ENCODE peak calls at places on chromosomes 1 and 21, in eight cellular contexts. N is mammary epithelial cell; T is CD8-positive, alpha-beta memory T cell; C is heart left ventricle; P is aorta; G is transverse colon; M is body of pancreas; E is K562. Q is an unnamed sample.

GRCh38 chr1:172107261-172107820 is 266.0 kb downstream of the DNM3 start:
- DNase-seq in N (no peak), T (no peak), C (no peak), P (no peak), G (no peak), M (no peak), E (no peak), Q (no peak)

GRCh38 chr1:228842094-228842775 is 107.0 kb downstream of the RHOU start:
- DNase-seq in N (peak; percentile 61), T (no peak), C (peak; percentile 58), P (no peak), G (no peak), M (peak; percentile 88), E (peak; percentile 33), Q (peak; percentile 76)

GRCh38 chr1:65267291-65268087 is 41.9 kb upstream of the DNAJC6 start:
- DNase-seq in N (no peak), T (no peak), C (no peak), P (no peak), G (no peak), M (no peak), E (peak; percentile 60), Q (no peak)

GRCh38 chr1:100219879-100220278 is 29.8 kb downstream of the DBT start:
- DNase-seq in N (no peak), T (no peak), C (no peak), P (no peak), G (no peak), M (no peak), E (peak; percentile 9), Q (peak; percentile 4)

GRCh38 chr1:26349196-26349885 is 4.6 kb downstream of the CRYBG2 start:
- DNase-seq in N (peak; percentile 67), T (no peak), C (no peak), P (no peak), G (no peak), M (no peak), E (no peak), Q (no peak)

GRCh38 chr1:22500476-22500875 is 48.8 kb downstream of the ZBTB40 start:
- DNase-seq in N (peak; percentile 67), T (no peak), C (peak; percentile 41), P (no peak), G (peak; percentile 20), M (peak; percentile 75), E (no peak), Q (peak; percentile 65)

GRCh38 chr1:83900530-83900929 is 98.4 kb downstream of the TTLL7 start:
- DNase-seq in N (peak; percentile 78), T (no peak), C (no peak), P (no peak), G (no peak), M (no peak), E (no peak), Q (no peak)

GRCh38 chr1:72137665-72138064 is 144.7 kb downstream of the NEGR1 start:
- DNase-seq in N (no peak), T (no peak), C (no peak), P (no peak), G (no peak), M (no peak), E (no peak), Q (no peak)

GRCh38 chr1:178962853-178963810 is 62.6 kb upstream of the FAM20B start:
- DNase-seq in N (no peak), T (no peak), C (no peak), P (no peak), G (no peak), M (no peak), E (no peak), Q (no peak)

GRCh38 chr21:42314616-42315295 is 453 bp downstream of the TFF3 start:
- DNase-seq in N (no peak), T (no peak), C (no peak), P (no peak), G (peak; percentile 59), M (no peak), E (no peak), Q (peak; percentile 83)

GRCh38 chr1:185570962-185571361 is 163.2 kb upstream of the HMCN1 start:
- DNase-seq in N (peak; percentile 48), T (no peak), C (no peak), P (no peak), G (peak; percentile 49), M (no peak), E (no peak), Q (peak; percentile 85)

GRCh38 chr1:110245876-110246620 is 35.9 kb downstream of the KCNC4 start:
- DNase-seq in N (peak; percentile 73), T (no peak), C (no peak), P (peak; percentile 37), G (no peak), M (no peak), E (no peak), Q (no peak)

GRCh38 chr21:29056005-29056404 is 17.4 kb downstream of the CCT8 start:
- DNase-seq in N (no peak), T (no peak), C (no peak), P (no peak), G (no peak), M (no peak), E (no peak), Q (no peak)

GRCh38 chr21:41188476-41189146 is 20.7 kb downstream of the BACE2 start:
- DNase-seq in N (no peak), T (no peak), C (no peak), P (no peak), G (no peak), M (no peak), E (no peak), Q (no peak)

GRCh38 chr1:168091063-168091462 is 45.7 kb downstream of the GPR161 start:
- DNase-seq in N (no peak), T (no peak), C (no peak), P (no peak), G (no peak), M (no peak), E (no peak), Q (no peak)

GRCh38 chr1:209567788-209568187 is 15.7 kb upstream of the CAMK1G start:
- DNase-seq in N (peak; percentile 91), T (no peak), C (no peak), P (no peak), G (no peak), M (no peak), E (no peak), Q (no peak)

GRCh38 chr1:169138866-169139670 is 32.6 kb downstream of the ATP1B1 start:
- DNase-seq in N (peak; percentile 38), T (no peak), C (no peak), P (no peak), G (no peak), M (no peak), E (no peak), Q (no peak)

GRCh38 chr1:40318970-40319621 is 2.0 kb upstream of the COL9A2 start:
- DNase-seq in N (peak; percentile 14), T (no peak), C (no peak), P (no peak), G (no peak), M (no peak), E (no peak), Q (no peak)

GRCh38 chr1:153465728-153466625 is 5.5 kb upstream of the S100A7 start:
- DNase-seq in N (peak; percentile 39), T (peak; percentile 34), C (peak; percentile 64), P (peak; percentile 90), G (peak; percentile 47), M (peak; percentile 41), E (peak; percentile 80), Q (peak; percentile 46)

GRCh38 chr1:16926491-16927195 is 4.9 kb downstream of the CROCC start:
- DNase-seq in N (no peak), T (no peak), C (no peak), P (peak; percentile 59), G (no peak), M (no peak), E (no peak), Q (no peak)

GRCh38 chr1:97252925-97253324 is 531.3 kb downstream of the PTBP2 start:
- DNase-seq in N (no peak), T (no peak), C (no peak), P (no peak), G (no peak), M (no peak), E (no peak), Q (no peak)
- H3K4me1 ChIP-seq in N (no peaks in the 10 kb centered on the region), T (no peaks in the 10 kb centered on the region), C (no peaks in the 10 kb centered on the region), P (no peaks in the 10 kb centered on the region), G (no peaks in the 10 kb centered on the region), M (peaks cover 6% of the 10 kb centered on the region), E (no peaks in the 10 kb centered on the region), Q (no peaks in the 10 kb centered on the region)

GRCh38 chr1:21251773-21252471 is 38.3 kb downstream of the ECE1 start:
- DNase-seq in N (peak; percentile 96), T (no peak), C (peak; percentile 86), P (peak; percentile 89), G (peak; percentile 60), M (peak; percentile 95), E (peak; percentile 38), Q (peak; percentile 66)

GRCh38 chr1:21255943-21256320 is 34.3 kb downstream of the ECE1 start:
- DNase-seq in N (no peak), T (no peak), C (no peak), P (no peak), G (no peak), M (no peak), E (no peak), Q (no peak)

GRCh38 chr1:21256776-21257175 is 33.5 kb downstream of the ECE1 start:
- DNase-seq in N (no peak), T (no peak), C (peak; percentile 21), P (no peak), G (no peak), M (no peak), E (no peak), Q (no peak)

GRCh38 chr1:21255284-21255942 is 34.9 kb downstream of the ECE1 start:
- DNase-seq in N (peak; percentile 72), T (peak; percentile 69), C (peak; percentile 90), P (peak; percentile 97), G (peak; percentile 90), M (peak; percentile 89), E (peak; percentile 90), Q (peak; percentile 86)

GRCh38 chr1:21254335-21254951 is 35.8 kb downstream of the ECE1 start:
- DNase-seq in N (no peak), T (no peak), C (peak; percentile 56), P (peak; percentile 77), G (peak; percentile 20), M (peak; percentile 51), E (no peak), Q (no peak)
- H3K27ac ChIP-seq in N (peak overlapping the region; percentile 4), T (no peak overlapping the region), C (peak overlapping the region; percentile 37), P (peak overlapping the region; percentile 4), G (peak overlapping the region; percentile 49), M (peak overlapping the region; percentile 84), E (no peak overlapping the region), Q (peak overlapping the region; percentile 8)

DNA sequence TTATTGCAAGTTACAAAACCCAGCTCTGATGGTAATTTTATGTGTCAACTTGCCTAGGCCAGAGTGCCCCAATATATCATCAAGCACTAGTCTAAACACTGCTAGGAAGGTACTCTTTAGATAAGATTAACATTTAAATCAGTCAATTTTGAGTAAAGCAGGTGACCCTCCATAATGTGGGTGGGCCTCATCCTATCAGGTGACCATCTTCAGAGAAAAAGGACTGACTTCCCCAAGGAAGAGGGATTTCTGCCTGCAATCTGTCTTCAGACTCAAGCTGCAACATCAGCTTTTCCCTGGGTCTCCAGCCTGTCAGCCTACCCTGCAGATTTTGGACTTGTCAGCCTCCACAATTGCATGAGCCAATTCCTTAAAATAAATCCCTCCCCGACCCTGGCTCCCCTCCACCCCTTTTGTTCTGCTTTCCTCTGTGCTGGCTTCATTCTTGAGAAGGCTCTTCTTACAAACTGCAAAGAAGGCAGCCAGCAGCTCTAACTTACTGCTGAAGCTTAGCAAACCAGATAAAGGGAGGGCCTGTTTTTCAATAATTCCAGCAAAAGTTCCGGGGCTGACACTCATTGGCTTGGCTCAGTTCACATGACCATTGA is 56.4 kb upstream of the RUNX3 start:
- DNase-seq in N (no peak), T (no peak), C (no peak), P (peak; percentile 19), G (no peak), M (no peak), E (no peak), Q (no peak)
- H3K4me1 ChIP-seq in N (no peaks in the 10 kb centered on the region), T (peaks cover 99% of the 10 kb centered on the region), C (peaks cover 30% of the 10 kb centered on the region), P (no peaks in the 10 kb centered on the region), G (no peaks in the 10 kb centered on the region), M (no peaks in the 10 kb centered on the region), E (no peaks in the 10 kb centered on the region), Q (no peaks in the 10 kb centered on the region)

GRCh38 chr1:52592637-52593323 is 9.4 kb upstream of the GPX7 start:
- DNase-seq in N (no peak), T (no peak), C (no peak), P (no peak), G (no peak), M (no peak), E (no peak), Q (no peak)
- H3K27ac ChIP-seq in N (no peak overlapping the region), T (no peak overlapping the region), C (no peak overlapping the region), P (no peak overlapping the region), G (no peak overlapping the region), M (no peak overlapping the region), E (no peak overlapping the region), Q (no peak overlapping the region)